ENCODE peak calls at places on chromosomes 4 and X, in seven cellular contexts. P is stimulated activated CD4-positive, alpha-beta T cell treated with anti-CD3 and anti-CD28 coated beads, TNF-alpha, amount 100 ng/mL, for 1 hour; R is activated T-cell treated with anti-CD3 and anti-CD28 coated beads for 1 hour; X is cardiac muscle cell; M is lung; T is adipocyte; W is BJ. Y is an unnamed sample.

GRCh38 chr4:169410839-169411770 is 140.3 kb upstream of the SH3RF1 start:
- DNase-seq in P (no peak), R (no peak), X (peak), M (no peak), T (peak), W (peak), Y (no peak)

GRCh38 chr4:176409627-176410026 is 89.9 kb downstream of the SPCS3 start:
- DNase-seq in P (no peak), R (no peak), X (no peak), M (no peak), T (no peak), W (no peak), Y (no peak)

GRCh38 chr4:158211288-158211687 is 1.0 kb downstream of the TMEM144 start:
- DNase-seq in P (no peak), R (no peak), X (peak), M (no peak), T (no peak), W (no peak), Y (no peak)

GRCh38 chr4:66911898-66912297 is 633.4 kb downstream of the CENPC start:
- DNase-seq in P (no peak), R (no peak), X (no peak), M (no peak), T (peak), W (no peak), Y (no peak)

GRCh38 chrX:87571965-87572364 is 54.4 kb downstream of the KLHL4 start:
- DNase-seq in P (no peak), R (no peak), X (no peak), M (no peak), T (peak), W (no peak), Y (no peak)

GRCh38 chr4:74262522-74262921 is 45.7 kb upstream of the EPGN start:
- DNase-seq in P (no peak), R (no peak), X (no peak), M (no peak), T (peak), W (no peak), Y (no peak)

GRCh38 chrX:41180194-41180902 is 95.1 kb downstream of the USP9X start:
- DNase-seq in P (peak), R (peak), X (peak), M (peak), T (peak), W (peak), Y (no peak)

GRCh38 chr4:55859711-55860110 is 6.3 kb downstream of the EXOC1 start:
- DNase-seq in P (no peak), R (no peak), X (no peak), M (no peak), T (peak), W (no peak), Y (no peak)

GRCh38 chr4:73432169-73433000 is 3.6 kb upstream of the AFP start:
- DNase-seq in P (no peak), R (no peak), X (no peak), M (no peak), T (no peak), W (no peak), Y (no peak)

GRCh38 chrX:51047950-51048349 is 137.4 kb downstream of the BMP15 start:
- DNase-seq in P (no peak), R (no peak), X (no peak), M (no peak), T (no peak), W (no peak), Y (no peak)

GRCh38 chrX:101918746-101919145 is 13.1 kb downstream of the ZMAT1 start:
- DNase-seq in P (no peak), R (no peak), X (no peak), M (no peak), T (no peak), W (no peak), Y (no peak)

GRCh38 chrX:53321216-53321942 is 40.0 kb upstream of the IQSEC2 start:
- DNase-seq in P (no peak), R (no peak), X (peak), M (no peak), T (peak), W (no peak), Y (no peak)

GRCh38 chrX:82591421-82591820 is 916.7 kb upstream of the POU3F4 start:
- DNase-seq in P (no peak), R (no peak), X (no peak), M (no peak), T (no peak), W (no peak), Y (no peak)

GRCh38 chrX:100654256-100654655 is 10.3 kb downstream of the SRPX2 start:
- DNase-seq in P (no peak), R (no peak), X (peak), M (no peak), T (no peak), W (no peak), Y (no peak)

GRCh38 chr4:113618205-113618604 is 143.3 kb downstream of the CAMK2D start:
- DNase-seq in P (no peak), R (no peak), X (no peak), M (no peak), T (no peak), W (no peak), Y (no peak)

GRCh38 chrX:18649498-18649951 is 22.4 kb downstream of the RS1 start:
- DNase-seq in P (no peak), R (no peak), X (peak), M (peak), T (peak), W (no peak), Y (no peak)

GRCh38 chr4:57110635-57111546 is 706 bp upstream of the IGFBP7 start:
- DNase-seq in P (no peak), R (no peak), X (peak), M (peak), T (peak), W (peak), Y (no peak)

GRCh38 chr4:159944477-159944876 is 841.6 kb downstream of the RAPGEF2 start:
- DNase-seq in P (no peak), R (no peak), X (no peak), M (no peak), T (no peak), W (no peak), Y (no peak)

GRCh38 chr4:141134051-141134450 is 782 bp upstream of the RNF150 start:
- DNase-seq in P (no peak), R (no peak), X (no peak), M (no peak), T (peak), W (no peak), Y (no peak)

GRCh38 chrX:23908219-23909003 is 605 bp downstream of the CXorf58 start:
- DNase-seq in P (no peak), R (no peak), X (peak), M (no peak), T (no peak), W (no peak), Y (no peak)

GRCh38 chrX:16451331-16451730 is 198.6 kb upstream of the S100G start:
- DNase-seq in P (no peak), R (no peak), X (no peak), M (no peak), T (peak), W (no peak), Y (no peak)

GRCh38 chr4:68218044-68218443 is 27.4 kb downstream of the TMPRSS11B start:
- DNase-seq in P (no peak), R (no peak), X (no peak), M (no peak), T (no peak), W (no peak), Y (no peak)

GRCh38 chrX:70422886-70423336 is at the start of gene GDPD2:
- DNase-seq in P (no peak), R (no peak), X (peak), M (no peak), T (no peak), W (no peak), Y (no peak)

GRCh38 chr4:61785766-61786165 is 585.6 kb downstream of the ADGRL3 start:
- DNase-seq in P (no peak), R (no peak), X (no peak), M (no peak), T (no peak), W (no peak), Y (no peak)